ENCODE peak calls at places on chromosomes 5 and 9, in five cellular contexts. One of them, this sample, is unnamed.

GRCh38 chr9:137479315-137479861 is 20.3 kb upstream of the NSMF start:
- DNase-seq in GM12878: no peak
- DNase-seq in K562: no peak
- DNase-seq in H1: no peak
- DNase-seq in HepG2: no peak
- DNase-seq in this sample: peak

GRCh38 chr5:93304391-93304790 is 276.6 kb downstream of the NR2F1-AS1 start:
- DNase-seq in GM12878: no peak
- DNase-seq in K562: no peak
- DNase-seq in H1: no peak
- DNase-seq in HepG2: no peak
- DNase-seq in this sample: no peak

GRCh38 chr9:95296761-95297160 is 20.7 kb downstream of the FANCC start:
- DNase-seq in GM12878: no peak
- DNase-seq in K562: no peak
- DNase-seq in H1: no peak
- DNase-seq in HepG2: no peak
- DNase-seq in this sample: no peak

GRCh38 chr5:180135128-180135955 is 63.8 kb upstream of the RNF130 start:
- DNase-seq in GM12878: no peak
- DNase-seq in K562: no peak
- DNase-seq in H1: peak
- DNase-seq in HepG2: no peak
- DNase-seq in this sample: no peak

GRCh38 chr9:93177676-93178075 is 6.3 kb upstream of the WNK2 start:
- DNase-seq in GM12878: no peak
- DNase-seq in K562: no peak
- DNase-seq in H1: no peak
- DNase-seq in HepG2: no peak
- DNase-seq in this sample: peak

GRCh38 chr9:7570107-7570720 is 229.4 kb downstream of the DMAC1 start:
- DNase-seq in GM12878: peak
- DNase-seq in K562: peak
- DNase-seq in H1: peak
- DNase-seq in HepG2: peak
- DNase-seq in this sample: peak

GRCh38 chr9:77830618-77831285 is 182.6 kb upstream of the GNA14 start:
- DNase-seq in GM12878: no peak
- DNase-seq in K562: no peak
- DNase-seq in H1: no peak
- DNase-seq in HepG2: no peak
- DNase-seq in this sample: no peak

GRCh38 chr9:87216036-87216435 is 268.7 kb upstream of the GAS1 start:
- DNase-seq in GM12878: no peak
- DNase-seq in K562: no peak
- DNase-seq in H1: no peak
- DNase-seq in HepG2: no peak
- DNase-seq in this sample: no peak

GRCh38 chr9:16136961-16137360 is 584.1 kb downstream of the CCDC171 start:
- DNase-seq in GM12878: no peak
- DNase-seq in K562: no peak
- DNase-seq in H1: no peak
- DNase-seq in HepG2: no peak
- DNase-seq in this sample: no peak

GRCh38 chr5:12659675-12660074 is 755.4 kb upstream of the CTNND2 start:
- DNase-seq in GM12878: no peak
- DNase-seq in K562: no peak
- DNase-seq in H1: no peak
- DNase-seq in HepG2: no peak
- DNase-seq in this sample: no peak
- TF ChIP-seq SIN3A in GM12878: no peak
- TF ChIP-seq SIN3A in K562: no peak
- TF ChIP-seq SIN3A in H1: no peak
- TF ChIP-seq SIN3A in HepG2: no peak
- TF ChIP-seq SIN3A in this sample: no peak

GRCh38 chr5:105632043-105632442 is 2038.7 kb downstream of the EFNA5 start:
- DNase-seq in GM12878: no peak
- DNase-seq in K562: no peak
- DNase-seq in H1: no peak
- DNase-seq in HepG2: no peak
- DNase-seq in this sample: peak

GRCh38 chr5:105630803-105631202 is 2039.9 kb downstream of the EFNA5 start:
- DNase-seq in GM12878: no peak
- DNase-seq in K562: no peak
- DNase-seq in H1: no peak
- DNase-seq in HepG2: no peak
- DNase-seq in this sample: no peak
- TF ChIP-seq SIN3A in GM12878: no peak
- TF ChIP-seq SIN3A in K562: no peak
- TF ChIP-seq SIN3A in H1: no peak
- TF ChIP-seq SIN3A in HepG2: no peak
- TF ChIP-seq SIN3A in this sample: no peak

GRCh38 chr9:126147186-126147585 is 179.4 kb upstream of the MVB12B start:
- DNase-seq in GM12878: no peak
- DNase-seq in K562: no peak
- DNase-seq in H1: no peak
- DNase-seq in HepG2: no peak
- DNase-seq in this sample: peak
- TF ChIP-seq SIN3A in GM12878: no peak
- TF ChIP-seq SIN3A in K562: no peak
- TF ChIP-seq SIN3A in H1: no peak
- TF ChIP-seq SIN3A in HepG2: no peak
- TF ChIP-seq SIN3A in this sample: no peak

GRCh38 chr9:100756217-100756616 is 178.3 kb downstream of the CAVIN4 start:
- DNase-seq in GM12878: no peak
- DNase-seq in K562: no peak
- DNase-seq in H1: no peak
- DNase-seq in HepG2: no peak
- DNase-seq in this sample: no peak
- TF ChIP-seq SIN3A in GM12878: no peak
- TF ChIP-seq SIN3A in K562: no peak
- TF ChIP-seq SIN3A in H1: no peak
- TF ChIP-seq SIN3A in HepG2: no peak
- TF ChIP-seq SIN3A in this sample: no peak

GRCh38 chr5:138303365-138303764 is 28.2 kb downstream of the CDC25C start:
- DNase-seq in GM12878: no peak
- DNase-seq in K562: peak
- DNase-seq in H1: no peak
- DNase-seq in HepG2: no peak
- DNase-seq in this sample: no peak
- TF ChIP-seq SIN3A in GM12878: no peak
- TF ChIP-seq SIN3A in K562: no peak
- TF ChIP-seq SIN3A in H1: no peak
- TF ChIP-seq SIN3A in HepG2: no peak
- TF ChIP-seq SIN3A in this sample: no peak

DNA sequence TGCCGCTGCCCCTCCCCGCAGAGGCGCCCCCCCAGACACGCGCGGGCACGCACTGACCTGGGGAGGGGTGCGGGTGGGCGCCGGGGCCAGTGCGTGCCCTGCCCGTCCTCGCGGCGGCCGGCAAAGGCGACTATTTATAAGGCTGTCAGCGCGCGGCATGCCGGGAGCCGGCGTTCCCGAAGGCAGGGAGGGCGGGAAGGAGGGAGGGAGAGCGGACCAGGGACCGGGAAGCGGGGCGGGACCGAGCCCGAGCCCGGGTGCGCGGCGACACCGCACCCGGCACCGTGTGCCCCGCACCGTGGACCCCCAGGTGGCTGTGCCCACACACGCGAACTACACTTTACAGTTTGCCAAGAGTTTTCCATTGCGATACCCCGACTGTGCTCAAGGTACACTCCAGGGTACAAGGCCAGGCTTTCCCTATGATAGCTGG is at the start of gene AK1:
- DNase-seq in GM12878: no peak
- DNase-seq in K562: peak
- DNase-seq in H1: peak
- DNase-seq in HepG2: no peak
- DNase-seq in this sample: peak
- TF ChIP-seq SIN3A in GM12878: no peak
- TF ChIP-seq SIN3A in K562: no peak
- TF ChIP-seq SIN3A in H1: no peak
- TF ChIP-seq SIN3A in HepG2: peak
- TF ChIP-seq SIN3A in this sample: peak

GRCh38 chr5:156481741-156482140 is 154.8 kb downstream of the SGCD start:
- DNase-seq in GM12878: no peak
- DNase-seq in K562: no peak
- DNase-seq in H1: no peak
- DNase-seq in HepG2: no peak
- DNase-seq in this sample: no peak
- TF ChIP-seq SIN3A in GM12878: no peak
- TF ChIP-seq SIN3A in K562: no peak
- TF ChIP-seq SIN3A in H1: no peak
- TF ChIP-seq SIN3A in HepG2: no peak
- TF ChIP-seq SIN3A in this sample: no peak

GRCh38 chr5:72955768-72956323 is at the start of gene FCHO2:
- DNase-seq in GM12878: peak
- DNase-seq in K562: peak
- DNase-seq in H1: peak
- DNase-seq in HepG2: peak
- DNase-seq in this sample: peak

GRCh38 chr5:72954389-72954788 is 1.5 kb upstream of the FCHO2 start:
- DNase-seq in GM12878: no peak
- DNase-seq in K562: peak
- DNase-seq in H1: no peak
- DNase-seq in HepG2: no peak
- DNase-seq in this sample: no peak

GRCh38 chr5:72956324-72957140 is 691 bp downstream of the FCHO2 start:
- DNase-seq in GM12878: no peak
- DNase-seq in K562: peak
- DNase-seq in H1: peak
- DNase-seq in HepG2: peak
- DNase-seq in this sample: peak

GRCh38 chr5:72957337-72957736 is 1.5 kb downstream of the FCHO2 start:
- DNase-seq in GM12878: no peak
- DNase-seq in K562: no peak
- DNase-seq in H1: no peak
- DNase-seq in HepG2: no peak
- DNase-seq in this sample: no peak

GRCh38 chr5:72955143-72955767 is 586 bp upstream of the FCHO2 start:
- DNase-seq in GM12878: no peak
- DNase-seq in K562: peak
- DNase-seq in H1: no peak
- DNase-seq in HepG2: peak
- DNase-seq in this sample: no peak
- TF ChIP-seq SIN3A in GM12878: no peak
- TF ChIP-seq SIN3A in K562: peak
- TF ChIP-seq SIN3A in H1: peak
- TF ChIP-seq SIN3A in HepG2: peak
- TF ChIP-seq SIN3A in this sample: no peak

This sample was measured in SK-N-SH.